ENCODE peak calls at places on chromosomes 4 and X, in four cellular contexts. F, X, U and G are unnamed samples.

GRCh38 chrX:3244955-3245354 is 101.5 kb downstream of the MXRA5 start:
- DNase-seq in F (no peak), X (no peak), U (no peak), G (no peak)

GRCh38 chr4:114364857-114365256 is 233.8 kb upstream of the UGT8 start:
- DNase-seq in U (no peak), F (no peak), X (no peak), G (no peak)

GRCh38 chr4:169707958-169708643 is 49.6 kb downstream of the HPF1 start:
- DNase-seq in X (no peak), F (no peak), U (no peak), G (no peak)

GRCh38 chrX:150362599-150363481 is at the start of gene MAMLD1:
- DNase-seq in U (no peak), F (peak), X (no peak), G (peak)

GRCh38 chr4:96729641-96730040 is 889.7 kb downstream of the PDHA2 start:
- DNase-seq in U (no peak), X (no peak), F (no peak), G (no peak)

GRCh38 chr4:105520819-105521790 is 31.3 kb upstream of the ARHGEF38 start:
- DNase-seq in U (peak), X (peak), F (peak), G (peak)

GRCh38 chr4:15690020-15690809 is 8.6 kb downstream of the FAM200B start:
- DNase-seq in X (peak), U (no peak), F (no peak), G (no peak)

GRCh38 chrX:77493677-77494553 is 46.7 kb downstream of the FGF16 start:
- DNase-seq in F (peak), X (peak), U (no peak), G (peak)

GRCh38 chr4:36786519-36786918 is 458.0 kb upstream of the NWD2 start:
- DNase-seq in X (no peak), F (peak), U (no peak), G (no peak)

DNA sequence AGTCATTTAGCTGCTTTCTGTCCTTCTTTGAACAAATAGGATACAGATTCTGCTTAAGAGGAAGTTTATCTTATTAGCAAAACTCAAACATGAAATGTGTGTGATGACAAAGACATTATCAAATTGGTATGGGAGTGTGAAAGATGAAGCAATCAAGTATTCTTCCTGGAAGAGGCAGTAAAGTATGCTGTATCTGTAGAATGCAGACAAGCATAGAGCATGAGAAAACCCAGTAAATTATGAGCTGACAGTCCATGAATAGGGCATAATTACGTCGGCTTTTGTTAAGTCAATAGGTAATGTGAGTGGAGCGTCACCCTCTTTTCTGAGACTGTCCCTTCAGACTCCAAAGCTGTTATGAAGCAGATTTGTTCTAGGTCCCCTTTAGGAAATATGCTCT is 458.6 kb upstream of the NWD2 start:
- DNase-seq in X (no peak), F (peak), U (no peak), G (no peak)
- TF ChIP-seq SP1 in X (no peak), F (no peak), U (no peak), G (no peak)

GRCh38 chr4:171202908-171203307 is 610.3 kb upstream of the GALNTL6 start:
- DNase-seq in X (no peak), U (no peak), F (no peak), G (no peak)

GRCh38 chr4:171203425-171203824 is 609.8 kb upstream of the GALNTL6 start:
- DNase-seq in U (no peak), X (no peak), F (no peak), G (no peak)
- TF ChIP-seq FOXM1 in U (no peak), X (no peak), F (no peak), G (no peak)

DNA sequence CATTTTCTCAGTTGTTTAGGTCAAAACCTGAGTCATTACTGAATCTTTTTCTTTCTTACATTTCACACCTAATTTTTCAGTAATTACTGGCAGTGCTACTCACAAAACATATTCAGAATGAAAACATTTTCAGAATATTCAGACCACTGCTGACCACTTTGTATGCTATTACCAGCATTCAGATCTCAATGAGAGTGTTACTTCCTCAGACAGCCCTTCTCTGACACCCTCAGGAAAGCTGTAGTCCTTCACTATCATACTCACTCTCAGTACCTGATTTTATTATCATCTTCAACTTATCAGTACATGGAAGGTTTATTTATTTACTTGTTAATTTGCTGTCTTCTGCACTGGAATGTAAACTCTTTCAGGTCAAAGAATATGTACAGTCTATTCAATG is 12.3 kb upstream of the ALB start:
- DNase-seq in U (no peak), F (no peak), X (no peak), G (no peak)
- TF ChIP-seq FOXK2 in U (no peak), F (no peak), X (no peak), G (no peak)

GRCh38 chrX:153599192-153600031 is 473 bp upstream of the CCNQ start:
- DNase-seq in F (peak), U (peak), X (peak), G (peak)
- TF ChIP-seq SP1 in F (no peak), U (no peak), X (no peak), G (no peak)

GRCh38 chrX:115311666-115312065 is 22.2 kb downstream of the LUZP4 start:
- DNase-seq in X (no peak), F (no peak), U (no peak), G (no peak)
- TF ChIP-seq FOXM1 in X (no peak), F (no peak), U (no peak), G (no peak)

GRCh38 chrX:1516596-1517104 is 20.3 kb downstream of the P2RY8 start:
- DNase-seq in U (no peak), X (no peak), F (no peak), G (no peak)
- TF ChIP-seq FOXK2 in U (no peak), X (no peak), F (no peak), G (no peak)